ENCODE peak calls at places on chromosome 14, in seven cellular contexts. Z, L, P, H, I, J and T are unnamed samples.
A peak's percentile ranks its signal among the peaks of the same experiment; 100 is the strongest.

GRCh38 chr14:100658514-100658886 is 68.2 kb upstream of the DLK1 start:
- DNase-seq in L (no peak), I (no peak), Z (no peak), P (no peak), J (no peak), H (peak; percentile 44), T (no peak)

GRCh38 chr14:66508846-66509621 is 1.1 kb downstream of the GPHN start:
- DNase-seq in Z (no peak), P (peak; percentile 44), J (peak; percentile 63), H (peak; percentile 46), I (peak; percentile 53), L (peak; percentile 46), T (no peak)

GRCh38 chr14:56195727-56196126 is 77.5 kb downstream of the PELI2 start:
- DNase-seq in J (no peak), I (no peak), Z (no peak), H (peak; percentile 65), P (peak; percentile 31), L (no peak), T (peak; percentile 45)

GRCh38 chr14:54267172-54267571 is 129.6 kb upstream of the CDKN3 start:
- DNase-seq in Z (no peak), I (no peak), P (no peak), J (no peak), L (no peak), H (no peak), T (peak; percentile 50)

GRCh38 chr14:85415015-85415712 is 114.8 kb upstream of the FLRT2 start:
- DNase-seq in I (peak; percentile 83), H (peak; percentile 33), L (no peak), Z (no peak), P (peak; percentile 67), J (peak; percentile 26), T (no peak)

GRCh38 chr14:98692832-98693231 is 579.2 kb downstream of the BCL11B start:
- DNase-seq in Z (no peak), I (no peak), P (no peak), L (no peak), J (no peak), H (no peak), T (no peak)

GRCh38 chr14:90758959-90759358 is 57.3 kb downstream of the TTC7B start:
- DNase-seq in H (peak; percentile 28), Z (no peak), J (peak; percentile 65), P (peak; percentile 45), I (peak; percentile 77), L (peak; percentile 61), T (no peak)

GRCh38 chr14:67396381-67396965 is 15.5 kb downstream of the PLEK2 start:
- DNase-seq in L (no peak), P (no peak), Z (no peak), I (no peak), J (no peak), H (no peak), T (no peak)

GRCh38 chr14:29580763-29581162 is 346.9 kb downstream of the PRKD1 start:
- DNase-seq in Z (no peak), I (no peak), J (no peak), L (no peak), H (no peak), P (no peak), T (no peak)

GRCh38 chr14:76900406-76901085 is 74.3 kb downstream of the LRRC74A start:
- DNase-seq in L (no peak), J (no peak), I (no peak), P (no peak), H (no peak), Z (no peak), T (no peak)

GRCh38 chr14:88630565-88630964 is 67.7 kb downstream of the ZC3H14 start:
- DNase-seq in I (peak; percentile 74), J (no peak), H (no peak), P (peak; percentile 34), L (no peak), Z (no peak), T (peak; percentile 7)

GRCh38 chr14:90388437-90388836 is 8.4 kb upstream of the CALM1 start:
- DNase-seq in P (peak; percentile 26), I (peak; percentile 77), L (no peak), J (no peak), H (peak; percentile 70), Z (peak; percentile 38), T (no peak)

GRCh38 chr14:106803379-106803778 is 1277.0 kb downstream of the TMEM121 start:
- DNase-seq in L (no peak), H (no peak), Z (no peak), P (no peak), J (no peak), I (peak; percentile 14), T (no peak)

GRCh38 chr14:103078420-103078749 is 5.6 kb upstream of the LBHD2 start:
- DNase-seq in H (peak; percentile 88), Z (peak; percentile 84), L (peak; percentile 82), I (peak; percentile 98), P (peak; percentile 69), J (peak; percentile 86), T (peak; percentile 70)

GRCh38 chr14:104680056-104680805 is 9.2 kb upstream of the INF2 start:
- DNase-seq in Z (no peak), J (peak; percentile 68), L (no peak), P (peak; percentile 67), H (peak; percentile 60), I (peak; percentile 99), T (no peak)

GRCh38 chr14:104681689-104682074 is 7.7 kb upstream of the INF2 start:
- DNase-seq in H (peak; percentile 80), I (peak; percentile 99), Z (no peak), P (peak; percentile 91), L (peak; percentile 92), J (peak; percentile 86), T (no peak)

GRCh38 chr14:104682107-104682593 is 7.3 kb upstream of the INF2 start:
- DNase-seq in Z (no peak), P (no peak), H (peak; percentile 4), L (no peak), I (peak; percentile 83), J (peak; percentile 24), T (no peak)

GRCh38 chr14:104678901-104679705 is 10.3 kb upstream of the INF2 start:
- DNase-seq in H (no peak), L (no peak), I (no peak), J (peak; percentile 29), P (no peak), Z (no peak), T (no peak)

DNA sequence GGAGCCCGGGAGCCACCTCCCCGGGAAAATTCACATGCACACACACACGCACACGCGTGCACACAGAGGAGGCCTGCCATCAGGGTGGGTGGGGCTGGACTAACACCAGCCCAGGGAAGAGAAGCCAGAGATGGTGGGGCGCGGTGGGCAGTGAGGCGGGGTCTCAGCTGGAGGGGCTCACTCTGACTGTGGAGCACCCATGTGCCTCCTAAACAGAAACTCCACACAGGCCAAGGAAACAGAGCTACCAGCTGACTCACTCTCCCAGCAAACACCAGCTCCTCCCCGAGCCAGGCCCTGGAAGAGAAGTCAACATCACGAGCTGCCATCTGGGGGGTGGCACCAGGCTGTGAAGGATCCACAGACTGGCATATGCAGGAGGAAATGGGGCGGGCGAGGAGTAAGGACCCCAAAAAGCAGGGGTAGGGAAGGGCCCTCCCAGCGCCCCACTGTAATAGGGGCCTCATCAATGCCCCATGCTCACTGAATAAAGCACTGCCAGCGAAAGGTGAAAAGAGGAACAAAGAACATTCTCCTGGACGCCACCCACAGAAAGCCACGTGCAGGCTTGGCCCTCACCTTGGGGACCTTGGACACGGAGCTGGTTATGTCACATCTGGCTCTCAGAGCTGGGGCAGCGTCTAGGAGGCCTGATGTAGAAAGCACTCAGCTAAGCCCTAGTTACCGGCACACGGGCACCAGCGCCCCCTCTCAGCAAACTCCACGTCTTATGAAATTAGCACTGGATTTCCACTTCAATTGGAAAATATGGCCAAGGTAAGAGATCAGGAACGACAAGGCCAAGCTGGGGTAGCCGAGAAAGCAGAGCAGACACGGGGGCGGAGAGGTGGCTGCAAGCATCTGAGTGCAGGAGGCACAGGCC is 8.4 kb upstream of the INF2 start:
- DNase-seq in H (peak; percentile 84), L (no peak), P (peak; percentile 77), Z (no peak), I (peak; percentile 99), J (peak; percentile 80), T (peak; percentile 73)
- H3K4me3 ChIP-seq in H (no peak overlapping the region), L (no peak overlapping the region), P (no peak overlapping the region), Z (peak overlapping the region; percentile 48), I (peak overlapping the region; percentile 66), J (no peak overlapping the region), T (no peak overlapping the region)

DNA sequence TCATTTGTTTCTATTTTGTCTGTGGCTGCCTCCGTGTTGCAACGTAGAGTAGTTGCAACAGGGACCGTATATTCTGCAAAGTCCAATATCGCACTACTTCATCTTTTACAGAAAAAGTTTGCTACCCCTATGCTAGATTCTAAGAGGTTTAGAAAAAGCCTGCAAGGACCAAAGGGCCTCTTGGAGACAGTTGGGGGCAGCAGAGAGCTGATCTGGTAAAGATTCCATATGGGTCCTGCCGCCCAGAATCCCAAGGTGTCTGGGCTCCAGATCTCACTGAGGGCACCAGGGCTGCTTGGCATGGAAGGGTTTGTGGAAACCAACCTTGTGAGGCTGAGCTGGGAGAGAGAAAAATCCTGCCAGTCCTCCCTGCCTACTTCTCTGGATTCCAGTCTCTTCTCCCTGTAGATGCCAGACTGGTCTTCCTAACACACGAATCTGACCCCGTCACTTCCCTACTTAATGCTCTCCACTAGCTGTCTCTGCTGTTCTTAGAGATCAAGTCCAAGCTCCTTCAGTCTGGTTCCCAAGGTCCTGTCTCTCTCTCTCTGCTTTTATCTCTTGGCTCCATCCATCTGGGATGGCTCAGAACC is 74.6 kb downstream of the GLRX5 start:
- DNase-seq in H (peak; percentile 80), I (peak; percentile 38), L (no peak), J (no peak), P (peak; percentile 29), Z (peak; percentile 42), T (no peak)
- TF ChIP-seq CTCF in H (peak; percentile 66), I (peak; percentile 62), L (peak; percentile 30), J (peak; percentile 21), P (peak; percentile 64), Z (peak; percentile 68), T (peak; percentile 79)

GRCh38 chr14:73771848-73772705 is 57.9 kb upstream of the PNMA1 start:
- DNase-seq in H (peak; percentile 93), J (peak; percentile 76), Z (no peak), P (peak; percentile 80), L (no peak), I (no peak), T (peak; percentile 94)
- H3K4me3 ChIP-seq in H (no peak overlapping the region), J (no peak overlapping the region), Z (no peak overlapping the region), P (no peak overlapping the region), L (no peak overlapping the region), I (no peak overlapping the region), T (peak overlapping the region; percentile 31)

DNA sequence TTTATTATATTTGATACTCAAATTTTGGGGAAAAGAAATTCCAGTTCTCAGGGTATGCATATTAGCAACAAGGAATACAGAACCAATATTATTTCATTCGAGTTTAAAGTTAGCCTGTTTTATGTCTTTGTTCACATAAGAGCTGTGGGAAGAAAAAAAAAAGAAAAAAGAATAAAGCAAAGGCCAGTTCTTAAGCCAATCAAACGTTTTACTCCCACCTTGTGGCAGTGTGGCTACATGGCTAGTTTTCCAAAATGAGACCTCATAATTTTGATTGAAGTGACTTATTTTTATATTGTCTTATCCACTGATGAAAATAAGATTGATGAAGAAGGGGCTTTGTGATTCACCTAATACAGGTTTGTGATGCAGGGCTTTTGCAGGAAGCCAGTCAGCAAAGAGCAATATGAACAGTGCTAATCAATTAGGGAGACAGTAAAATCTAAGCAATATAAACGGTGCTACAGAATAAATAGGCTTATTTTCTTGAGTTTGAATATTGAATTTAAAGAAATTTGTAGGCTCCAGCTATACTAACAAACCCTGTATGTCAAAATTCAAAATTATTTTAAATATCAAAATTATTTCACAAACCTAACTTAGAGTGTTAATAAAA is 624.1 kb upstream of the FOXG1 start:
- DNase-seq in I (no peak), L (no peak), Z (no peak), P (no peak), J (no peak), H (no peak), T (no peak)
- TF ChIP-seq CTCF in I (no peak), L (peak; percentile 11), Z (no peak), P (no peak), J (peak; percentile 6), H (no peak), T (no peak)